ENCODE peak calls at places on chromosomes 12 and 14, in six cellular contexts. One of them, this sample, is unnamed.

GRCh38 chr14:68794130-68794855 is 1.4 kb upstream of the ZFP36L1 start:
- DNase-seq in NCI-H748 treated with DMSO at 0.1 percent for 48 hours: no peak
- DNase-seq in iPS DF 19.7: no peak
- DNase-seq in stimulated activated CD8-positive, alpha-beta memory T cell treated with anti-CD3 and anti-CD28 coated beads, Interleukin-7, amount 100 ng/mL, for 48 hours: peak
- DNase-seq in Peyer's patch: peak
- DNase-seq in fibroblast of the aortic adventitia: peak
- DNase-seq in this sample: peak

GRCh38 chr12:109016016-109016415 is 4.9 kb downstream of the SVOP start:
- DNase-seq in NCI-H748 treated with DMSO at 0.1 percent for 48 hours: no peak
- DNase-seq in iPS DF 19.7: no peak
- DNase-seq in stimulated activated CD8-positive, alpha-beta memory T cell treated with anti-CD3 and anti-CD28 coated beads, Interleukin-7, amount 100 ng/mL, for 48 hours: no peak
- DNase-seq in Peyer's patch: no peak
- DNase-seq in fibroblast of the aortic adventitia: no peak
- DNase-seq in this sample: no peak

GRCh38 chr12:67804168-67804567 is 155.6 kb downstream of the DYRK2 start:
- DNase-seq in NCI-H748 treated with DMSO at 0.1 percent for 48 hours: no peak
- DNase-seq in iPS DF 19.7: no peak
- DNase-seq in stimulated activated CD8-positive, alpha-beta memory T cell treated with anti-CD3 and anti-CD28 coated beads, Interleukin-7, amount 100 ng/mL, for 48 hours: peak
- DNase-seq in Peyer's patch: no peak
- DNase-seq in fibroblast of the aortic adventitia: no peak
- DNase-seq in this sample: peak

GRCh38 chr14:95713596-95714371 is at the start of gene TCL1A:
- DNase-seq in NCI-H748 treated with DMSO at 0.1 percent for 48 hours: no peak
- DNase-seq in iPS DF 19.7: no peak
- DNase-seq in stimulated activated CD8-positive, alpha-beta memory T cell treated with anti-CD3 and anti-CD28 coated beads, Interleukin-7, amount 100 ng/mL, for 48 hours: no peak
- DNase-seq in Peyer's patch: peak
- DNase-seq in fibroblast of the aortic adventitia: no peak
- DNase-seq in this sample: no peak

GRCh38 chr14:102909911-102910310 is 12.6 kb upstream of the AMN start:
- DNase-seq in NCI-H748 treated with DMSO at 0.1 percent for 48 hours: no peak
- DNase-seq in iPS DF 19.7: no peak
- DNase-seq in stimulated activated CD8-positive, alpha-beta memory T cell treated with anti-CD3 and anti-CD28 coated beads, Interleukin-7, amount 100 ng/mL, for 48 hours: no peak
- DNase-seq in Peyer's patch: no peak
- DNase-seq in fibroblast of the aortic adventitia: no peak
- DNase-seq in this sample: no peak

GRCh38 chr14:68039593-68039992 is 220.0 kb downstream of the RAD51B start:
- DNase-seq in NCI-H748 treated with DMSO at 0.1 percent for 48 hours: no peak
- DNase-seq in iPS DF 19.7: no peak
- DNase-seq in stimulated activated CD8-positive, alpha-beta memory T cell treated with anti-CD3 and anti-CD28 coated beads, Interleukin-7, amount 100 ng/mL, for 48 hours: no peak
- DNase-seq in Peyer's patch: no peak
- DNase-seq in fibroblast of the aortic adventitia: no peak
- DNase-seq in this sample: no peak

GRCh38 chr12:14618990-14619389 is 51.3 kb upstream of the PLBD1 start:
- DNase-seq in NCI-H748 treated with DMSO at 0.1 percent for 48 hours: no peak
- DNase-seq in iPS DF 19.7: no peak
- DNase-seq in stimulated activated CD8-positive, alpha-beta memory T cell treated with anti-CD3 and anti-CD28 coated beads, Interleukin-7, amount 100 ng/mL, for 48 hours: no peak
- DNase-seq in Peyer's patch: no peak
- DNase-seq in fibroblast of the aortic adventitia: peak
- DNase-seq in this sample: no peak

GRCh38 chr12:131827961-131828534 is at the start of gene MMP17:
- DNase-seq in NCI-H748 treated with DMSO at 0.1 percent for 48 hours: no peak
- DNase-seq in iPS DF 19.7: no peak
- DNase-seq in stimulated activated CD8-positive, alpha-beta memory T cell treated with anti-CD3 and anti-CD28 coated beads, Interleukin-7, amount 100 ng/mL, for 48 hours: no peak
- DNase-seq in Peyer's patch: peak
- DNase-seq in fibroblast of the aortic adventitia: peak
- DNase-seq in this sample: no peak

GRCh38 chr12:42128888-42129287 is 15.8 kb downstream of the GXYLT1 start:
- DNase-seq in NCI-H748 treated with DMSO at 0.1 percent for 48 hours: no peak
- DNase-seq in iPS DF 19.7: no peak
- DNase-seq in stimulated activated CD8-positive, alpha-beta memory T cell treated with anti-CD3 and anti-CD28 coated beads, Interleukin-7, amount 100 ng/mL, for 48 hours: no peak
- DNase-seq in Peyer's patch: no peak
- DNase-seq in fibroblast of the aortic adventitia: no peak
- DNase-seq in this sample: no peak

GRCh38 chr12:40525054-40525453 is 167.2 kb upstream of the CNTN1 start:
- DNase-seq in NCI-H748 treated with DMSO at 0.1 percent for 48 hours: no peak
- DNase-seq in iPS DF 19.7: no peak
- DNase-seq in stimulated activated CD8-positive, alpha-beta memory T cell treated with anti-CD3 and anti-CD28 coated beads, Interleukin-7, amount 100 ng/mL, for 48 hours: no peak
- DNase-seq in Peyer's patch: no peak
- DNase-seq in fibroblast of the aortic adventitia: no peak
- DNase-seq in this sample: no peak

GRCh38 chr12:62754706-62755105 is 180.2 kb downstream of the PPM1H start:
- DNase-seq in NCI-H748 treated with DMSO at 0.1 percent for 48 hours: no peak
- DNase-seq in iPS DF 19.7: no peak
- DNase-seq in stimulated activated CD8-positive, alpha-beta memory T cell treated with anti-CD3 and anti-CD28 coated beads, Interleukin-7, amount 100 ng/mL, for 48 hours: no peak
- DNase-seq in Peyer's patch: no peak
- DNase-seq in fibroblast of the aortic adventitia: no peak
- DNase-seq in this sample: no peak

GRCh38 chr12:93231938-93232337 is 145.8 kb upstream of the NUDT4 start:
- DNase-seq in NCI-H748 treated with DMSO at 0.1 percent for 48 hours: no peak
- DNase-seq in iPS DF 19.7: no peak
- DNase-seq in stimulated activated CD8-positive, alpha-beta memory T cell treated with anti-CD3 and anti-CD28 coated beads, Interleukin-7, amount 100 ng/mL, for 48 hours: no peak
- DNase-seq in Peyer's patch: no peak
- DNase-seq in fibroblast of the aortic adventitia: no peak
- DNase-seq in this sample: no peak

GRCh38 chr12:112992541-112993398 is 14.5 kb downstream of the OAS2 start:
- DNase-seq in NCI-H748 treated with DMSO at 0.1 percent for 48 hours: peak
- DNase-seq in iPS DF 19.7: peak
- DNase-seq in stimulated activated CD8-positive, alpha-beta memory T cell treated with anti-CD3 and anti-CD28 coated beads, Interleukin-7, amount 100 ng/mL, for 48 hours: no peak
- DNase-seq in Peyer's patch: peak
- DNase-seq in fibroblast of the aortic adventitia: peak
- DNase-seq in this sample: peak

GRCh38 chr14:60249321-60250251 is 565 bp downstream of the PPM1A start:
- DNase-seq in NCI-H748 treated with DMSO at 0.1 percent for 48 hours: peak
- DNase-seq in iPS DF 19.7: no peak
- DNase-seq in stimulated activated CD8-positive, alpha-beta memory T cell treated with anti-CD3 and anti-CD28 coated beads, Interleukin-7, amount 100 ng/mL, for 48 hours: peak
- DNase-seq in Peyer's patch: peak
- DNase-seq in fibroblast of the aortic adventitia: peak
- DNase-seq in this sample: peak

GRCh38 chr12:96908170-96908675 is 1.2 kb downstream of the NEDD1 start:
- DNase-seq in NCI-H748 treated with DMSO at 0.1 percent for 48 hours: peak
- DNase-seq in iPS DF 19.7: no peak
- DNase-seq in stimulated activated CD8-positive, alpha-beta memory T cell treated with anti-CD3 and anti-CD28 coated beads, Interleukin-7, amount 100 ng/mL, for 48 hours: no peak
- DNase-seq in Peyer's patch: no peak
- DNase-seq in fibroblast of the aortic adventitia: no peak
- DNase-seq in this sample: no peak

GRCh38 chr14:65303185-65303901 is 109.2 kb upstream of the FUT8 start:
- DNase-seq in NCI-H748 treated with DMSO at 0.1 percent for 48 hours: no peak
- DNase-seq in iPS DF 19.7: no peak
- DNase-seq in stimulated activated CD8-positive, alpha-beta memory T cell treated with anti-CD3 and anti-CD28 coated beads, Interleukin-7, amount 100 ng/mL, for 48 hours: no peak
- DNase-seq in Peyer's patch: no peak
- DNase-seq in fibroblast of the aortic adventitia: peak
- DNase-seq in this sample: no peak

GRCh38 chr12:108696111-108696995 is 35.0 kb downstream of the CORO1C start:
- DNase-seq in NCI-H748 treated with DMSO at 0.1 percent for 48 hours: no peak
- DNase-seq in iPS DF 19.7: no peak
- DNase-seq in stimulated activated CD8-positive, alpha-beta memory T cell treated with anti-CD3 and anti-CD28 coated beads, Interleukin-7, amount 100 ng/mL, for 48 hours: peak
- DNase-seq in Peyer's patch: no peak
- DNase-seq in fibroblast of the aortic adventitia: peak
- DNase-seq in this sample: no peak

GRCh38 chr12:102427542-102427923 is 52.8 kb downstream of the IGF1 start:
- DNase-seq in NCI-H748 treated with DMSO at 0.1 percent for 48 hours: no peak
- DNase-seq in iPS DF 19.7: no peak
- DNase-seq in stimulated activated CD8-positive, alpha-beta memory T cell treated with anti-CD3 and anti-CD28 coated beads, Interleukin-7, amount 100 ng/mL, for 48 hours: no peak
- DNase-seq in Peyer's patch: no peak
- DNase-seq in fibroblast of the aortic adventitia: peak
- DNase-seq in this sample: no peak

GRCh38 chr14:74793506-74794155 is 30.5 kb downstream of the YLPM1 start:
- DNase-seq in NCI-H748 treated with DMSO at 0.1 percent for 48 hours: no peak
- DNase-seq in iPS DF 19.7: no peak
- DNase-seq in stimulated activated CD8-positive, alpha-beta memory T cell treated with anti-CD3 and anti-CD28 coated beads, Interleukin-7, amount 100 ng/mL, for 48 hours: no peak
- DNase-seq in Peyer's patch: no peak
- DNase-seq in fibroblast of the aortic adventitia: peak
- DNase-seq in this sample: no peak

GRCh38 chr14:103066399-103066798 is 9.1 kb upstream of the CDC42BPB start:
- DNase-seq in NCI-H748 treated with DMSO at 0.1 percent for 48 hours: no peak
- DNase-seq in iPS DF 19.7: no peak
- DNase-seq in stimulated activated CD8-positive, alpha-beta memory T cell treated with anti-CD3 and anti-CD28 coated beads, Interleukin-7, amount 100 ng/mL, for 48 hours: no peak
- DNase-seq in Peyer's patch: no peak
- DNase-seq in fibroblast of the aortic adventitia: no peak
- DNase-seq in this sample: no peak

GRCh38 chr12:101823891-101824290 is 6.9 kb downstream of the GNPTAB start:
- DNase-seq in NCI-H748 treated with DMSO at 0.1 percent for 48 hours: no peak
- DNase-seq in iPS DF 19.7: no peak
- DNase-seq in stimulated activated CD8-positive, alpha-beta memory T cell treated with anti-CD3 and anti-CD28 coated beads, Interleukin-7, amount 100 ng/mL, for 48 hours: peak
- DNase-seq in Peyer's patch: peak
- DNase-seq in fibroblast of the aortic adventitia: peak
- DNase-seq in this sample: peak

GRCh38 chr12:130831876-130832405 is 7.1 kb downstream of the STX2 start:
- DNase-seq in NCI-H748 treated with DMSO at 0.1 percent for 48 hours: no peak
- DNase-seq in iPS DF 19.7: no peak
- DNase-seq in stimulated activated CD8-positive, alpha-beta memory T cell treated with anti-CD3 and anti-CD28 coated beads, Interleukin-7, amount 100 ng/mL, for 48 hours: no peak
- DNase-seq in Peyer's patch: no peak
- DNase-seq in fibroblast of the aortic adventitia: no peak
- DNase-seq in this sample: no peak

This sample was measured in activated T-helper 2 cell treated with anti-CD3 and anti-CD28 coated beads, Interferon-gamma antibody, Interleukin-2, Interleukin-4, amounts not matched to agents 10 μg/mL and 5 μg/mL and 100 μg/mL, durations not matched to agents 14 hours and 24 hours and 36 hours.